ENCODE peak calls at places on chromosome 15, in six cellular contexts. Y is foreskin keratinocyte; X is lower lobe of right lung; B is PC-3; D is thoracic aorta; E is stimulated activated CD8-positive, alpha-beta memory T cell treated with anti-CD3 and anti-CD28 coated beads, Interleukin-15, amount 100 ng/mL, for 24 hours. J is an unnamed sample.

GRCh38 chr15:69854521-69855171 is 243.1 kb downstream of the TLE3 start:
- DNase-seq in Y (no peak), X (no peak), B (peak), D (no peak), E (no peak), J (no peak)

GRCh38 chr15:41981373-41982132 is 9.2 kb upstream of the EHD4 start:
- DNase-seq in Y (no peak), X (no peak), B (no peak), D (no peak), E (no peak), J (no peak)

GRCh38 chr15:60009581-60010379 is 5.7 kb downstream of the FOXB1 start:
- DNase-seq in Y (no peak), X (no peak), B (no peak), D (no peak), E (no peak), J (no peak)

GRCh38 chr15:66921319-66921718 is 144.1 kb upstream of the SMAD3 start:
- DNase-seq in Y (no peak), X (no peak), B (no peak), D (no peak), E (no peak), J (peak)

GRCh38 chr15:72991026-72991425 is 61.2 kb upstream of the NEO1 start:
- DNase-seq in Y (peak), X (no peak), B (no peak), D (no peak), E (no peak), J (no peak)

GRCh38 chr15:76994971-76995945 is at the start of gene PSTPIP1:
- DNase-seq in Y (peak), X (peak), B (no peak), D (no peak), E (no peak), J (no peak)

GRCh38 chr15:35311607-35312006 is 226.5 kb upstream of the NANOGP8 start:
- DNase-seq in Y (no peak), X (no peak), B (no peak), D (no peak), E (no peak), J (no peak)

GRCh38 chr15:32119694-32120330 is 89.5 kb downstream of the CHRNA7 start:
- DNase-seq in Y (no peak), X (no peak), B (no peak), D (no peak), E (no peak), J (no peak)